ENCODE peak calls at places on chromosomes 5 and 9, in seven cellular contexts. V, A, L, C, F, Q and Y are unnamed samples.

GRCh38 chr5:39714036-39714698 is 289.4 kb upstream of the DAB2 start:
- DNase-seq in A (peak), F (peak), Q (peak), V (peak), L (no peak), C (peak), Y (peak)

GRCh38 chr9:104775574-104775936 is 11.6 kb downstream of the NIPSNAP3B start:
- DNase-seq in Q (no peak), L (no peak), F (no peak), A (no peak), V (no peak), C (no peak), Y (no peak)

GRCh38 chr5:133565993-133566392 is 46.3 kb downstream of the FSTL4 start:
- DNase-seq in A (no peak), L (no peak), C (no peak), F (no peak), V (no peak), Q (peak), Y (peak)

GRCh38 chr9:69885474-69885929 is 64.9 kb downstream of the CFAP95 start:
- DNase-seq in L (no peak), F (no peak), V (no peak), Q (no peak), A (no peak), C (no peak), Y (peak)

GRCh38 chr5:149869266-149869875 is 75.2 kb downstream of the PDE6A start:
- DNase-seq in L (no peak), Q (no peak), F (no peak), V (no peak), A (no peak), C (no peak), Y (no peak)

GRCh38 chr9:80707120-80707519 is 982.2 kb downstream of the TLE1 start:
- DNase-seq in V (no peak), A (no peak), F (no peak), L (no peak), C (no peak), Q (no peak), Y (no peak)

GRCh38 chr9:100555471-100555870 is 22.4 kb upstream of the CAVIN4 start:
- DNase-seq in V (no peak), F (no peak), C (no peak), Q (no peak), L (no peak), A (no peak), Y (no peak)

GRCh38 chr5:135976216-135976615 is 21.4 kb upstream of the LECT2 start:
- DNase-seq in V (no peak), C (no peak), F (no peak), L (no peak), A (no peak), Q (no peak), Y (no peak)

GRCh38 chr9:34545497-34545896 is 22.7 kb upstream of the ENHO start:
- DNase-seq in V (no peak), Q (no peak), A (no peak), L (peak), C (no peak), F (no peak), Y (no peak)

GRCh38 chr5:79173626-79174025 is 62.0 kb downstream of the BHMT start:
- DNase-seq in F (no peak), Q (no peak), L (no peak), V (no peak), C (no peak), A (peak), Y (peak)

GRCh38 chr5:170769236-170769635 is 14.3 kb upstream of the GABRP start:
- DNase-seq in F (peak), Q (no peak), L (no peak), V (no peak), C (no peak), A (no peak), Y (no peak)
- TF ChIP-seq JUND in F (no peak), Q (no peak), L (no peak), V (no peak), C (no peak), A (no peak), Y (no peak)

GRCh38 chr9:21110708-21111576 is 30.7 kb downstream of the IFNW1 start:
- DNase-seq in C (peak), L (no peak), Q (no peak), A (peak), V (peak), F (peak), Y (peak)
- TF ChIP-seq JUND in C (no peak), L (no peak), Q (no peak), A (no peak), V (no peak), F (no peak), Y (no peak)

DNA sequence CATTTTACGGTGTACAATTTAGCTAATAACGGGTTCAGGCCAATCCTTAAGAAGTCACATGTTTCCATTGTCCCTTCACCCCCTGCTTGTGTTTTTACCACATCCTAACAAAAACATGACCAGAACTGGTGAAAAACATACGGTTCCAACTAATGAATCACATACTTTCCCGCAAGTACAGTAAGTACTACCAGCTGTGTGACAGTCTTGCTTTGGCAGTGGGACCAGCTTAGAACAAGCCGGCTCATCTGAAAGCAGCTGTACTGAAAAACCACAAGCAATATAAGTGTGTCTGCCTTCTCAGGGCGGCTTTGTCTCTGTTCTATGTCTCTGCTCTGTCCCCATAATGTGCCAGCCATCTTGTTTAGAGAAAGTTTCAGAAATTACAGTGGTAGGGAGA is 242.5 kb downstream of the BNC2 start:
- DNase-seq in Q (no peak), V (no peak), F (peak), C (no peak), A (no peak), L (no peak), Y (no peak)
- TF ChIP-seq JUND in Q (no peak), V (no peak), F (peak), C (no peak), A (no peak), L (no peak), Y (no peak)

GRCh38 chr9:73146113-73146815 is 5.4 kb upstream of the ANXA1 start:
- DNase-seq in V (no peak), C (no peak), Q (no peak), F (no peak), A (no peak), L (no peak), Y (no peak)
- TF ChIP-seq JUND in V (no peak), C (no peak), Q (peak), F (no peak), A (no peak), L (no peak), Y (no peak)